ENCODE peak calls at places on chromosome 9, in six cellular contexts. G, M, J, U, F and H are unnamed samples.

GRCh38 chr9:99180199-99180598 is 41.5 kb downstream of the ALG2 start:
- DNase-seq in G (peak), M (no peak), J (no peak), U (no peak), F (no peak), H (no peak)

GRCh38 chr9:137815256-137816255 is 62.0 kb upstream of the CACNA1B start:
- DNase-seq in G (no peak), M (no peak), J (no peak), U (no peak), F (no peak), H (no peak)

GRCh38 chr9:61671276-61671973 is 481.6 kb downstream of the SPATA31A7 start:
- DNase-seq in G (no peak), M (no peak), J (no peak), U (no peak), F (no peak), H (no peak)

GRCh38 chr9:89899476-89900047 is 294.8 kb downstream of the GADD45G start:
- DNase-seq in G (no peak), M (no peak), J (no peak), U (no peak), F (no peak), H (no peak)

GRCh38 chr9:106752581-106752980 is 110.4 kb upstream of the ZNF462 start:
- DNase-seq in G (no peak), M (no peak), J (no peak), U (no peak), F (no peak), H (no peak)

GRCh38 chr9:126398403-126399058 is 71.9 kb downstream of the MVB12B start:
- DNase-seq in G (peak), M (peak), J (peak), U (no peak), F (peak), H (no peak)

GRCh38 chr9:91486699-91487497 is 63.3 kb upstream of the NFIL3 start:
- DNase-seq in G (peak), M (no peak), J (peak), U (no peak), F (no peak), H (no peak)

GRCh38 chr9:113164536-113165300 is 13.9 kb downstream of the SLC31A2 start:
- DNase-seq in G (no peak), M (no peak), J (peak), U (no peak), F (no peak), H (peak)

GRCh38 chr9:33452828-33453271 is 5.5 kb upstream of the AQP3 start:
- DNase-seq in G (peak), M (peak), J (peak), U (peak), F (peak), H (peak)

GRCh38 chr9:108056805-108057386 is 567.3 kb upstream of the KLF4 start:
- DNase-seq in G (no peak), M (no peak), J (no peak), U (no peak), F (peak), H (peak)

GRCh38 chr9:96858018-96858573 is 3.8 kb upstream of the ZNF782 start:
- DNase-seq in G (no peak), M (no peak), J (no peak), U (peak), F (peak), H (no peak)

GRCh38 chr9:98732801-98733200 is 24.1 kb upstream of the GABBR2 start:
- DNase-seq in G (no peak), M (no peak), J (no peak), U (no peak), F (peak), H (no peak)

GRCh38 chr9:77712533-77713130 is 64.5 kb upstream of the GNA14 start:
- DNase-seq in G (no peak), M (no peak), J (no peak), U (peak), F (peak), H (peak)

GRCh38 chr9:2620876-2621677 is 510 bp upstream of the VLDLR start:
- DNase-seq in G (peak), M (no peak), J (peak), U (peak), F (peak), H (peak)

GRCh38 chr9:112809351-112809848 is 58.8 kb downstream of the SNX30 start:
- DNase-seq in G (peak), M (no peak), J (no peak), U (no peak), F (no peak), H (no peak)

GRCh38 chr9:106575903-106576755 is 286.8 kb upstream of the ZNF462 start:
- DNase-seq in G (no peak), M (no peak), J (no peak), U (no peak), F (no peak), H (no peak)

GRCh38 chr9:22278426-22278825 is 168.2 kb upstream of the DMRTA1 start:
- DNase-seq in G (no peak), M (no peak), J (no peak), U (peak), F (peak), H (no peak)

GRCh38 chr9:127813739-127814226 is 11.1 kb downstream of the FPGS start:
- DNase-seq in G (no peak), M (no peak), J (no peak), U (no peak), F (no peak), H (no peak)

DNA sequence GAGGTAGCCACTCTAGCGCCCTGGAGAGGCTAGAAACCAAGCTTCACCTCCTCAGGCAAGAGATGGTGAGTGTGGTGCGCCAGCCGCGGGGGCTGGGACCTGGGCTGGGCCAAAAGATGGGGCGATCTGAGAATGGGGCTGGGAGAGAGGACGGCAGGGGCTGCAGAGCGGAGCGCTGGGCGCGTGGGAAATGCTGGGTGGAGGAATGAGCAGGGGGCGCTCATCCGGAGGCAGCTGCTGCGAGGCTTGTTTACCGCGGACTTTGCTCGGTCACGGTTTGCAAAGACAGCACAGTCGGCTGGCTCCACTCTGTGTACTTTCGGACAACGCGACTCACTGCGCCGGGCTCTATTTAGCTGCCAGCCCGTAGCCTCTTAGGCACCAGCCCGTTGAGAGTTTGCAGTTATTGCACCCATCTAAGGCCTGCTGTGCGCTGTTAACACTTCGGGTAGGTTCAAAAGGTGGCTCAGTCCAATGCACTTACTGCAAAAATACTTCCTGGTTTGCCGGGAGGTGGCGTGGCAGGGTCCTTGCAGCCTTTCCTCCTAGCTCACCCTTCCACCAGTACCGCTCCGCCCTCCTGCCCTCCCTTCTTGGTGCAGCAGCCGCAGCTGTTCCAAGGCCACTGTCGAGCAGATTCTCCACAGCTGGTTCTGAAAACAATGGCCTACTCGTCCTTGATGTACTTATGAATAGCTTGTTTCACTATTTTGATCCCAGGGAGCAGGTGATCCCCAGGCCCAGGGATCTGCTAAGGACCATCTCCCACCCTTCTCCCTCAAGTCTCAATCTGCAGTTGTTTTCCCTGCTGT is 1.3 kb downstream of the LURAP1L start:
- DNase-seq in G (peak), M (no peak), J (peak), U (no peak), F (peak), H (peak)
- H3K4me3 ChIP-seq in G (no peak), M (no peak), J (peak), U (peak), F (peak), H (peak)

DNA sequence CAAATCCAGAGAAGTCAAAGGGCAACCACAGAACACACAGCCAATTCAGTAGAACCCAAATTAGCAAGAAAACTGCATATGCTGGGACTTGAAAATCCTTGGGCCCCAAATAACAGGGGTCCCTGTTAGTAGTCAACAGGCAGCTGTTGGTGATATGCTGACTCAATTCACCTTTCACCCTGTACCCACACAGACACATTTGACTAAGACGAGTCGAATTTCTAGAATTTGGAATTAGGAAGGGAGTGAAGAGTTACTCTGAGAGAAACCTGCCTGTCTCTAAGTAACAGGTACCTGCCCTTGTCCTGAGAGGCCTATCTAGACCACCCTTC is 817 bp upstream of the VCP start:
- DNase-seq in G (no peak), M (no peak), J (no peak), U (no peak), F (no peak), H (no peak)
- H3K4me3 ChIP-seq in G (peak), M (peak), J (peak), U (no peak), F (no peak), H (no peak)

DNA sequence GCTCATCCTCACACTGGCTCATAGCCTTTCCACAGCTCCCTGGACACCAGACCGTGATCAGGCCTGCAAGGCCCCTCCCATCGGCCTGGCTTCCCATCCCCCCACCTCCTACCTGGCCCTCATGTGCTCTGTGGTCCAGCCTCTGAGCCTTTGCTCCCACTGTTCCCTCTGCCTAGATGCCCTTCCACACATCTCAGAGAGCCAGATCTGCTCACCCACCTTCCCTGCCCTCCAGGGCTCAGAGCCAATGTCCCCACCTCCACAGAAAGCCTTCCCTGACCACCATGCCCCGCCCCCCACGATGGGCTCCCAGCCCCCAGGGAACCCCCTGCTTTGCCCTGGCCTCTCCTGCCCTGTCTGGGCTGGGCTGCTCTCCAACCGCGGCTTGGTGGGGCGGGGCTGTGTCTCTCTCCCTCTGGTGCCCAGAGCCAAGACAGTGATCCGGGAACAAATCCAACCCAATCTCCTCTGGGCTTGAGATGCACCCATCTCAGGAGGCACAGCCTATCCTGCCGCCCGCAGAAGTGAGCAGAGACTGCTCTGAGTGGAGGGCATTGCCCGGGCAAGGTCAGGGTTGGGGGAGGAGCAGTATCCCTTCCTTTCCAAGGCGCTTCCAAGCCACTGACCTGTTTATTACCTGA is 1.6 kb downstream of the NINJ1 start:
- DNase-seq in G (no peak), M (no peak), J (peak), U (no peak), F (no peak), H (no peak)
- H3K4me3 ChIP-seq in G (no peak), M (peak), J (peak), U (peak), F (peak), H (peak)

DNA sequence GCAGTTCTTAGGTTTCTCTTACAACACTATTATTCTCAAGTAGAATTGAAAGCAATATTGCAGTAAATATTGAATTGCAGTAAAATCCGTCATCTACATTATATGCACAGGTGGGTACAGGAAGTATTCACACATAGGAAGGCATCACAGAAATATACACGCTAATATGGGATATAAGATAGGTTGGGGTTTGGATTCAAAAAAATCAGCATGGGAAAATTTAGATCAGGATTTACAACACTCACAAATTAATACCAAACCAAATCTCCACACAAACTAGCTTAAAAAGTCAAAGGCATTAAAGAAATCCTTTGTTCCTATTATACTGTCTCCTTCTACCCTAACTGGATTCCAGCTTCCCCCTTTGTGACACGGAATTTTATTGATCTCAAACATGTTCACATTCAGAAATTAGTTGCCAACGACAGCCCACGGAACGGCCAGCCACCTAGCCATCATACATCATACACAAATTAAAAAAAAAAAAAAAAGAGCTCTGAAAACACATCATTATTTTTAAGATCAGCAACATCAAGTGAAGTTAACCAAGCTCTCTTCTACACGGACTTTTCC is 2.2 kb downstream of the NR6A1 start:
- DNase-seq in G (no peak), M (no peak), J (no peak), U (no peak), F (no peak), H (no peak)
- H3K4me3 ChIP-seq in G (peak), M (no peak), J (peak), U (no peak), F (no peak), H (no peak)

GRCh38 chr9:133274236-133275104 is 531 bp downstream of the ABO start:
- DNase-seq in G (no peak), M (no peak), J (no peak), U (no peak), F (no peak), H (no peak)
- H3K4me3 ChIP-seq in G (no peak), M (no peak), J (peak), U (no peak), F (peak), H (no peak)

GRCh38 chr9:124477211-124478013 is 27.2 kb downstream of the ADGRD2 start:
- DNase-seq in G (no peak), M (no peak), J (no peak), U (no peak), F (no peak), H (no peak)

GRCh38 chr9:124479947-124480620 is 27.1 kb downstream of the NR5A1 start:
- DNase-seq in G (no peak), M (no peak), J (no peak), U (no peak), F (no peak), H (no peak)

GRCh38 chr9:124479371-124479770 is 27.8 kb downstream of the NR5A1 start:
- DNase-seq in G (no peak), M (no peak), J (no peak), U (no peak), F (no peak), H (no peak)

GRCh38 chr9:124475868-124476690 is 25.8 kb downstream of the ADGRD2 start:
- DNase-seq in G (peak), M (no peak), J (no peak), U (no peak), F (no peak), H (no peak)

DNA sequence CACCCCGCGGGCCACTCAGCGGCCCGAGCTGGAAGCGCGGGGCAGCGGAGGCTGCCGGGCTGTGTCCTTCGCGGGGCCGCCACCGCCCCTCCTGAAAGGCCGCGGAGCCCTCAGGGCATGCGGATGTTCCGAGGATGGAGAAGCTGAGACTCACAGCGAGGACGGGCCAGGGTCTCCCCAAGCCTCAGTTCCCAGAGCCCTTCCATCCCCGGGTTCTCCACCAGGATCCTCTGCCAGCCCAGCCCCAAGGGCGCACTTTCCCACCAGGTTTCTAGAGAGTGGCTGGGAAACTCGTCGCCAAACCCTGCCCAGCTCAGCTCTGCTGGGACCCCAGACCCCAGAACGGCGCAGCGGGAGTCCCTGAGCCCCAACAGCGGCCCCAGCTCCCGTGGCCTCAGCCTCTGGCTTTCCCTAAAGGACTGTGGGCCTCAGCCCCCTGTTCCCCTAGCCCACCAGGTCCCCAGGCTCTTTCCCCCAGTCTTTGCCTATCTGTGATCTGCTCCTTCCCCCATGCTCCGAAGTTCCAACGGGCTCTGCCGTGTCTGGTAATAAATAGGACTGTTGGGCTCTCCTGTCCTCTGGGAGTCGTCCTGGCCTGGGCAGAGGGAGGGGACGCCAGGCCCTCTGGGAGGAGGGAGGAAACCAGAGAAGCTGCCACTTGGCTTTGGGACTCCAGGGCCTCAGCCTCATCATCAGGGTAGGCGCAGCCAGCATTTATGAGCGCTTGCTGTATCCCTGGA is 27.9 kb downstream of the ADGRD2 start:
- DNase-seq in G (no peak), M (no peak), J (no peak), U (no peak), F (no peak), H (no peak)
- H3K4me3 ChIP-seq in G (no peak), M (no peak), J (no peak), U (no peak), F (no peak), H (no peak)

GRCh38 chr9:136484153-136485048 is 1.6 kb upstream of the SEC16A start:
- DNase-seq in G (peak), M (no peak), J (peak), U (no peak), F (peak), H (no peak)
- H3K4me3 ChIP-seq in G (peak), M (peak), J (peak), U (peak), F (peak), H (peak)

GRCh38 chr9:134455537-134455936 is 129.3 kb downstream of the RXRA start:
- DNase-seq in G (no peak), M (no peak), J (peak), U (no peak), F (no peak), H (no peak)
- H3K4me3 ChIP-seq in G (no peak), M (peak), J (peak), U (no peak), F (no peak), H (no peak)

GRCh38 chr9:13143281-13143680 is 136.2 kb downstream of the MPDZ start:
- DNase-seq in G (no peak), M (no peak), J (no peak), U (no peak), F (no peak), H (no peak)
- H3K4me3 ChIP-seq in G (no peak), M (no peak), J (no peak), U (no peak), F (no peak), H (no peak)